ENCODE peak calls at places on chromosomes 11 and 22, in six cellular contexts. One of them, this sample, is unnamed.

GRCh38 chr11:69541501-69542313 is 60.2 kb downstream of the LINC01488 start:
- DNase-seq in GM12878: no peak
- DNase-seq in A549: peak; percentile 68
- DNase-seq in K562: peak; percentile 2
- DNase-seq in endothelial cell of umbilical vein: no peak
- DNase-seq in HepG2: peak; percentile 34
- DNase-seq in this sample: no peak

GRCh38 chr11:127002669-127003259 is 2.2 kb upstream of the KIRREL3 start:
- DNase-seq in HepG2: no peak
- DNase-seq in GM12878: no peak
- DNase-seq in A549: no peak
- DNase-seq in K562: no peak
- DNase-seq in endothelial cell of umbilical vein: no peak
- DNase-seq in this sample: no peak

GRCh38 chr22:20552450-20552894 is 45.1 kb downstream of the MED15 start:
- DNase-seq in A549: no peak
- DNase-seq in K562: no peak
- DNase-seq in GM12878: no peak
- DNase-seq in HepG2: peak; percentile 67
- DNase-seq in endothelial cell of umbilical vein: peak; percentile 47
- DNase-seq in this sample: no peak

GRCh38 chr22:32281092-32281491 is 25.9 kb upstream of the SLC5A4 start:
- DNase-seq in endothelial cell of umbilical vein: no peak
- DNase-seq in K562: no peak
- DNase-seq in HepG2: no peak
- DNase-seq in GM12878: no peak
- DNase-seq in A549: peak; percentile 1
- DNase-seq in this sample: no peak

GRCh38 chr22:44330188-44330726 is 17.5 kb upstream of the SHISAL1 start:
- DNase-seq in K562: no peak
- DNase-seq in HepG2: no peak
- DNase-seq in GM12878: no peak
- DNase-seq in A549: no peak
- DNase-seq in endothelial cell of umbilical vein: no peak
- DNase-seq in this sample: peak; percentile 39

GRCh38 chr11:105862736-105863367 is 159.2 kb downstream of the MSANTD4 start:
- DNase-seq in A549: peak; percentile 27
- DNase-seq in GM12878: no peak
- DNase-seq in HepG2: peak; percentile 36
- DNase-seq in endothelial cell of umbilical vein: peak; percentile 73
- DNase-seq in K562: no peak
- DNase-seq in this sample: peak; percentile 60

GRCh38 chr11:59983212-59983611 is 19.4 kb downstream of the OOSP4A start:
- DNase-seq in A549: no peak
- DNase-seq in HepG2: no peak
- DNase-seq in endothelial cell of umbilical vein: no peak
- DNase-seq in GM12878: no peak
- DNase-seq in K562: no peak
- DNase-seq in this sample: no peak

GRCh38 chr11:27158763-27159679 is 118.4 kb downstream of the BBOX1 start:
- DNase-seq in GM12878: no peak
- DNase-seq in A549: peak; percentile 84
- DNase-seq in K562: peak; percentile 65
- DNase-seq in endothelial cell of umbilical vein: peak; percentile 70
- DNase-seq in HepG2: peak; percentile 69
- DNase-seq in this sample: peak; percentile 66

GRCh38 chr22:29043906-29044575 is 17.6 kb downstream of the C22orf31 start:
- DNase-seq in endothelial cell of umbilical vein: peak; percentile 49
- DNase-seq in K562: no peak
- DNase-seq in HepG2: no peak
- DNase-seq in A549: no peak
- DNase-seq in GM12878: no peak
- DNase-seq in this sample: no peak

GRCh38 chr22:22865311-22866072 is 22.1 kb upstream of the IGLL5 start:
- DNase-seq in GM12878: no peak
- DNase-seq in HepG2: no peak
- DNase-seq in K562: no peak
- DNase-seq in endothelial cell of umbilical vein: no peak
- DNase-seq in A549: no peak
- DNase-seq in this sample: no peak

GRCh38 chr22:30262112-30262511 is 4.5 kb downstream of the OSM start:
- DNase-seq in A549: no peak
- DNase-seq in endothelial cell of umbilical vein: no peak
- DNase-seq in GM12878: no peak
- DNase-seq in HepG2: no peak
- DNase-seq in K562: no peak
- DNase-seq in this sample: no peak

GRCh38 chr11:97414801-97415200 is 1025.0 kb downstream of the JRKL start:
- DNase-seq in GM12878: no peak
- DNase-seq in K562: no peak
- DNase-seq in A549: no peak
- DNase-seq in endothelial cell of umbilical vein: no peak
- DNase-seq in HepG2: no peak
- DNase-seq in this sample: no peak

GRCh38 chr22:41551882-41552582 is 7.8 kb upstream of the POLR3H start:
- DNase-seq in GM12878: no peak
- DNase-seq in K562: no peak
- DNase-seq in endothelial cell of umbilical vein: no peak
- DNase-seq in HepG2: no peak
- DNase-seq in A549: no peak
- DNase-seq in this sample: no peak

GRCh38 chr22:30701872-30702271 is 7.2 kb downstream of the OSBP2 start:
- DNase-seq in K562: no peak
- DNase-seq in A549: no peak
- DNase-seq in endothelial cell of umbilical vein: no peak
- DNase-seq in HepG2: no peak
- DNase-seq in GM12878: no peak
- DNase-seq in this sample: peak; percentile 9

GRCh38 chr22:28021998-28022660 is 103.1 kb upstream of the PITPNB start:
- DNase-seq in A549: no peak
- DNase-seq in K562: no peak
- DNase-seq in GM12878: no peak
- DNase-seq in endothelial cell of umbilical vein: no peak
- DNase-seq in HepG2: no peak
- DNase-seq in this sample: no peak

GRCh38 chr22:31829505-31829904 is 75.7 kb downstream of the DEPDC5 start:
- DNase-seq in A549: peak; percentile 81
- DNase-seq in HepG2: peak; percentile 46
- DNase-seq in GM12878: peak; percentile 19
- DNase-seq in endothelial cell of umbilical vein: peak; percentile 73
- DNase-seq in K562: peak; percentile 34
- DNase-seq in this sample: peak; percentile 60

GRCh38 chr22:22667966-22668880 is 23.8 kb downstream of the GGTLC2 start:
- DNase-seq in A549: no peak
- DNase-seq in HepG2: no peak
- DNase-seq in K562: no peak
- DNase-seq in GM12878: no peak
- DNase-seq in endothelial cell of umbilical vein: no peak
- DNase-seq in this sample: no peak

GRCh38 chr11:60844870-60845221 is 2.9 kb downstream of the CCDC86 start:
- DNase-seq in A549: no peak
- DNase-seq in HepG2: peak; percentile 94
- DNase-seq in K562: no peak
- DNase-seq in endothelial cell of umbilical vein: peak; percentile 11
- DNase-seq in GM12878: no peak
- DNase-seq in this sample: no peak

GRCh38 chr11:36328956-36329673 is 33.0 kb downstream of the PRR5L start:
- DNase-seq in A549: no peak
- DNase-seq in endothelial cell of umbilical vein: peak; percentile 34
- DNase-seq in GM12878: no peak
- DNase-seq in HepG2: no peak
- DNase-seq in K562: no peak
- DNase-seq in this sample: no peak

GRCh38 chr11:88335284-88335683 is 2.3 kb downstream of the CTSC start:
- DNase-seq in K562: no peak
- DNase-seq in A549: no peak
- DNase-seq in GM12878: no peak
- DNase-seq in HepG2: peak; percentile 15
- DNase-seq in endothelial cell of umbilical vein: no peak
- DNase-seq in this sample: peak; percentile 51

GRCh38 chr11:67629386-67630229 is at the start of gene NUDT8:
- DNase-seq in K562: peak; percentile 81
- DNase-seq in A549: peak; percentile 88
- DNase-seq in HepG2: peak; percentile 65
- DNase-seq in GM12878: peak; percentile 51
- DNase-seq in endothelial cell of umbilical vein: peak; percentile 73
- DNase-seq in this sample: peak; percentile 93

DNA sequence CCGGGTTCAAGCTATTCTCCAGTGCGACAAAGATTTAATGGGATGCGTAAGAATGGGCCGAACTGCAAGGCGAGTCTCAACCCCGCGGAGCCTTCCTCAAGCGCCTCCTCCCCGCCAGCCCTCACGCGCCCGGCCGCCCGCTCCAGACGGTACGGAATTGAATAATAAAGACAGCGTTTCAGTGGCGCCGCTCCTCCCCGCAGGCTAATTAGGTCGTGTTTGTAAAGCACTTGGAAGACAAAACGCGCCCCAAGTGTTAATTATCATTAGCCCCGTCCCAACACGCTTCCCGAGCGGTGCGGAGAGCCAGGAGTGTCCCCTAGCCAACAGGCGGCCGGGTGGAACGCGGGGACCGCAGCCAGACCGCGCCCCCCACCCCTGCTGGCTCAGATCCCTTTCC is 192.0 kb downstream of the BUD13 start:
- DNase-seq in endothelial cell of umbilical vein: no peak
- DNase-seq in K562: no peak
- DNase-seq in HepG2: no peak
- DNase-seq in A549: no peak
- DNase-seq in GM12878: no peak
- DNase-seq in this sample: no peak
- H3K4me3 ChIP-seq in endothelial cell of umbilical vein: no peak overlapping the region
- H3K4me3 ChIP-seq in K562: no peak overlapping the region
- H3K4me3 ChIP-seq in HepG2: no peak overlapping the region
- H3K4me3 ChIP-seq in A549: peak overlapping the region; percentile 24
- H3K4me3 ChIP-seq in GM12878: no peak overlapping the region
- H3K4me3 ChIP-seq in this sample: no peak overlapping the region

DNA sequence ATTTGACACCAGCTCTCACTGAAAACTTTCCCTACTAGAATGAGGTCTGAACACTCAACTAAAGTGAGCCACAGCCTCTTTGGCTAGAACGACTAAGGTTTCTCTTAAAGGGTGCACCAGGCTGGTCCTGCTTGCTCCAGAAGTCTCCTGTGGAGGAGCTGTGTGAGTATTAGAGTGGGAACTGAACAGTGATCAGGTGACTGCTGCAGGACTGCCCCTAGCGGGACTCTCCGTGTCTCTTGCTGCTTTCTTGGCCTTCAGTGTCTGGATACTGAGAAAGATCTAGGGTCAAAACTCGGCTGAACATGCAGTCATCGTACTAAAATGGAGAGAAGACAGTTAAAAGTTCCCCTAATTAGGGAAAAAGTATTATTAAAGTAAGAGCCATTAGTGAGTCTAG is 34.6 kb downstream of the FAM118A start:
- DNase-seq in endothelial cell of umbilical vein: no peak
- DNase-seq in HepG2: no peak
- DNase-seq in K562: peak; percentile 16
- DNase-seq in GM12878: no peak
- DNase-seq in A549: peak; percentile 41
- DNase-seq in this sample: no peak
- TF ChIP-seq MYC in endothelial cell of umbilical vein: no peak
- TF ChIP-seq MYC in HepG2: no peak
- TF ChIP-seq MYC in K562: no peak
- TF ChIP-seq MYC in GM12878: no peak
- TF ChIP-seq MYC in A549: no peak
- TF ChIP-seq MYC in this sample: no peak

GRCh38 chr11:18590573-18590972 is 2.0 kb upstream of the UEVLD start:
- DNase-seq in endothelial cell of umbilical vein: no peak
- DNase-seq in HepG2: no peak
- DNase-seq in GM12878: no peak
- DNase-seq in A549: no peak
- DNase-seq in K562: no peak
- DNase-seq in this sample: no peak

GRCh38 chr11:18588297-18589252 is at the start of gene UEVLD:
- DNase-seq in GM12878: peak; percentile 31
- DNase-seq in K562: peak; percentile 92
- DNase-seq in A549: peak; percentile 93
- DNase-seq in HepG2: peak; percentile 81
- DNase-seq in endothelial cell of umbilical vein: peak; percentile 88
- DNase-seq in this sample: peak; percentile 84
- TF ChIP-seq POLR2A in GM12878: peak; percentile 85
- TF ChIP-seq POLR2A in K562: peak; percentile 83
- TF ChIP-seq POLR2A in A549: peak; percentile 84
- TF ChIP-seq POLR2A in HepG2: peak; percentile 81
- TF ChIP-seq POLR2A in endothelial cell of umbilical vein: peak; percentile 87
- TF ChIP-seq POLR2A in this sample: peak; percentile 50

GRCh38 chr11:2380807-2381350 is 3.8 kb downstream of the CD81 start:
- DNase-seq in K562: no peak
- DNase-seq in A549: no peak
- DNase-seq in GM12878: peak; percentile 55
- DNase-seq in HepG2: no peak
- DNase-seq in endothelial cell of umbilical vein: peak; percentile 57
- DNase-seq in this sample: peak; percentile 88

GRCh38 chr11:2377511-2378443 is 667 bp downstream of the CD81 start:
- DNase-seq in HepG2: no peak
- DNase-seq in A549: peak; percentile 37
- DNase-seq in endothelial cell of umbilical vein: peak; percentile 58
- DNase-seq in GM12878: no peak
- DNase-seq in K562: peak; percentile 81
- DNase-seq in this sample: peak; percentile 62

GRCh38 chr11:2380396-2380795 is 3.3 kb downstream of the CD81 start:
- DNase-seq in HepG2: no peak
- DNase-seq in GM12878: no peak
- DNase-seq in K562: no peak
- DNase-seq in endothelial cell of umbilical vein: no peak
- DNase-seq in A549: no peak
- DNase-seq in this sample: no peak

GRCh38 chr11:2378527-2379210 is 1.6 kb downstream of the CD81 start:
- DNase-seq in HepG2: no peak
- DNase-seq in A549: no peak
- DNase-seq in K562: no peak
- DNase-seq in GM12878: no peak
- DNase-seq in endothelial cell of umbilical vein: peak; percentile 34
- DNase-seq in this sample: no peak

DNA sequence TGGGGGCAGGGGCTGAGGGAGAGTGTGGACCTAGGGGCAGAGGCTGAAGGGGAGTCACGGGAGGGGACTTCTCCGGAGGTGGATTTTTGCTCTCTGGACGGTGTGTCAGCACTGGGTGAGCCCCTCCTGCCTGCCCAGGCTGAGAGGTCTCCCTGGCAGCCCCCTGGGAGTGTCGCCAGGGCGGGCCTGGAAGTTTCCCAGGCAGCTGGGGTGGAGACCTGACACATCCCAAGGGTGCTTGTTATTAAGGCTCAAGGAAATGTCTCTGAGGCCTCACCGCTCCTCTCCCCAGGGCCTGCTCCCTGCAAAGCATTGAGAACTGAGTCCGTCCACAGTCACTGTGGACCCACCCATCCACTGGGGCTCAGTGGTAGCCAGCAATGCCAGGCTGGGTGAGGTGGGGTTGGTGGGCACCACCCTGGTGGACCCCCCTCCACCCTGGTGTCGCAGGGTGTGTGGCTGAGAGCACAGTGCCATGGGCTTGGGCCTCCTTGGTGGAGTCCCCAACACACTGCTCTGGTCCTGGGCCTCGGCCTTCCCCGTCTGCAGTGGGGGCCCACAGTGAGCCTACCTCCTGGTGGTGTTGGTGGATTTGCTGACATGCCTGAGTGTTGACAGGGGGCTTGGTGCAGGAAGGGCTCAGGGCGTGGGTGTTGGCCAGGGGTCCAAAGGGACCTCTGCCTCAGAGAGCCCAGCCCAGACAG is 2.5 kb downstream of the CD81 start:
- DNase-seq in endothelial cell of umbilical vein: no peak
- DNase-seq in K562: no peak
- DNase-seq in HepG2: no peak
- DNase-seq in GM12878: no peak
- DNase-seq in A549: no peak
- DNase-seq in this sample: no peak
- H3K4me3 ChIP-seq in endothelial cell of umbilical vein: no peak overlapping the region
- H3K4me3 ChIP-seq in K562: no peak overlapping the region
- H3K4me3 ChIP-seq in HepG2: no peak overlapping the region
- H3K4me3 ChIP-seq in GM12878: peak overlapping the region; percentile 61
- H3K4me3 ChIP-seq in A549: no peak overlapping the region
- H3K4me3 ChIP-seq in this sample: peak overlapping the region; percentile 9